ENCODE peak calls at places on chromosomes 3 and 15, in four cellular contexts. T, W, A and X are unnamed samples.

GRCh38 chr15:70602281-70602680 is 161.1 kb downstream of the UACA start:
- DNase-seq in T (no peak), W (no peak), A (no peak), X (no peak)

GRCh38 chr15:66231421-66232266 is 21.9 kb downstream of the MEGF11 start:
- DNase-seq in T (peak; percentile 10), W (no peak), A (no peak), X (no peak)

GRCh38 chr15:60392601-60392985 is 5.2 kb downstream of the ANXA2 start:
- DNase-seq in T (peak; percentile 82), W (no peak), A (no peak), X (no peak)

GRCh38 chr3:112043621-112044201 is 9.2 kb downstream of the TMPRSS7 start:
- DNase-seq in T (peak; percentile 66), W (peak; percentile 36), A (peak; percentile 35), X (no peak)

GRCh38 chr3:188432826-188433525 is 279.0 kb downstream of the LPP start:
- DNase-seq in T (no peak), W (no peak), A (no peak), X (no peak)

GRCh38 chr15:101124731-101125558 is 126.9 kb downstream of the CHSY1 start:
- DNase-seq in T (peak; percentile 29), W (no peak), A (no peak), X (no peak)

GRCh38 chr15:67166280-67167009 is 88.0 kb downstream of the AAGAB start:
- DNase-seq in T (peak; percentile 53), W (no peak), A (no peak), X (no peak)

GRCh38 chr3:30465454-30465853 is 140.9 kb upstream of the TGFBR2 start:
- DNase-seq in T (no peak), W (no peak), A (no peak), X (no peak)

GRCh38 chr3:135690664-135691063 is 274.9 kb upstream of the PPP2R3A start:
- DNase-seq in T (no peak), W (no peak), A (no peak), X (no peak)

GRCh38 chr15:41955807-41956525 is 16.4 kb downstream of the EHD4 start:
- DNase-seq in T (no peak), W (no peak), A (no peak), X (no peak)

GRCh38 chr3:18445421-18446066 is 20.4 kb upstream of the SATB1 start:
- DNase-seq in T (no peak), W (no peak), A (peak; percentile 73), X (no peak)